ENCODE peak calls at places on chromosomes 12 and 14, in eight cellular contexts. I, S, W, K, E, N, R and X are unnamed samples.

GRCh38 chr12:115846516-115846915 is 431.0 kb downstream of the MED13L start:
- DNase-seq in I (no peak), S (no peak), W (no peak), K (no peak), E (no peak), N (no peak), R (no peak), X (no peak)

GRCh38 chr12:113569841-113570240 is 98.2 kb upstream of the LHX5 start:
- DNase-seq in I (no peak), S (no peak), W (no peak), K (no peak), E (no peak), N (no peak), R (no peak), X (no peak)

GRCh38 chr14:97057238-97057637 is 260.1 kb downstream of the VRK1 start:
- DNase-seq in I (no peak), S (no peak), W (no peak), K (no peak), E (no peak), N (no peak), R (no peak), X (no peak)

GRCh38 chr14:65879218-65880009 is 466.9 kb downstream of the FUT8 start:
- DNase-seq in I (no peak), S (no peak), W (no peak), K (no peak), E (no peak), N (no peak), R (no peak), X (no peak)

GRCh38 chr12:94875525-94875924 is 128.0 kb downstream of the NDUFA12 start:
- DNase-seq in I (no peak), S (no peak), W (no peak), K (peak; percentile 44), E (peak; percentile 14), N (no peak), R (no peak), X (peak; percentile 63)

GRCh38 chr14:23435540-23436326 is at the start of gene MYH7:
- DNase-seq in I (no peak), S (no peak), W (no peak), K (no peak), E (no peak), N (no peak), R (peak; percentile 7), X (no peak)

GRCh38 chr12:7092229-7092985 is at the start of gene C1R:
- DNase-seq in I (peak; percentile 68), S (peak; percentile 80), W (peak; percentile 88), K (peak; percentile 77), E (peak; percentile 61), N (peak; percentile 77), R (peak; percentile 69), X (peak; percentile 84)

GRCh38 chr12:108832730-108833354 is 24.5 kb downstream of the SSH1 start:
- DNase-seq in I (no peak), S (no peak), W (no peak), K (no peak), E (no peak), N (no peak), R (peak; percentile 50), X (no peak)

GRCh38 chr12:50635356-50635755 is 128.5 kb upstream of the ATF1 start:
- DNase-seq in I (no peak), S (no peak), W (no peak), K (no peak), E (no peak), N (no peak), R (no peak), X (no peak)

GRCh38 chr12:109053382-109054123 is 1.2 kb downstream of the USP30 start:
- DNase-seq in I (no peak), S (peak; percentile 34), W (no peak), K (no peak), E (no peak), N (no peak), R (no peak), X (no peak)

GRCh38 chr14:61839452-61839851 is 77.2 kb downstream of the SNAPC1 start:
- DNase-seq in I (no peak), S (no peak), W (no peak), K (no peak), E (no peak), N (no peak), R (no peak), X (no peak)

GRCh38 chr12:106744600-106744999 is 29.9 kb upstream of the RIC8B start:
- DNase-seq in I (no peak), S (no peak), W (no peak), K (no peak), E (no peak), N (no peak), R (no peak), X (no peak)

GRCh38 chr12:106743270-106743988 is 31.1 kb upstream of the RIC8B start:
- DNase-seq in I (peak; percentile 26), S (no peak), W (no peak), K (no peak), E (no peak), N (no peak), R (no peak), X (no peak)

GRCh38 chr12:106745181-106745745 is 29.2 kb upstream of the RIC8B start:
- DNase-seq in I (no peak), S (no peak), W (no peak), K (no peak), E (no peak), N (no peak), R (no peak), X (no peak)

GRCh38 chr12:106750524-106750923 is 24.0 kb upstream of the RIC8B start:
- DNase-seq in I (no peak), S (no peak), W (no peak), K (no peak), E (no peak), N (no peak), R (no peak), X (no peak)

DNA sequence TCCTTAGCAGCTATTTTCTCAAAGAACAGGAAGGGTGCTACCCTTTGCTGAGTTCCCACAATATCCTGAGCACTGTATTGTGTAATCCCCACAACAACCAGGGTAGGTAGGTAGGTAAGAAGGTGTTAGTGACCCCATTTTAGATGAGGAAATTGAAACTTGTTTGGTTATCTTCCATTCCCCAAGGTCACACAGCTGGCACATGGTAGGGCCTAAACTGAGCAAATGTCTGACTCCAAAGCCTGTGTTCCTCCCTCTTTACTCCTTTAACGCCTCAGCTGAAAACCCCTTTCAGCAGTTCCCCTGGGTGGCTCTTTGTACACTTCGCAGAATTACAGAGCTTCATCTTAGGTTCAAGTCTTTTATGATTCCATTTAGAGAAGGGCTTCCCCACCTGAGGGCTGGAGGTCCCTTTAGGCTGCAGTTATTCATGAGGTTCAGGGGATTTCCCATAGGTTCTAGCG is 26.5 kb upstream of the RIC8B start:
- DNase-seq in I (no peak), S (no peak), W (no peak), K (no peak), E (no peak), N (no peak), R (no peak), X (no peak)
- H3K4me3 ChIP-seq in I (no peak overlapping the region), S (no peak overlapping the region), W (no peak overlapping the region), K (no peak overlapping the region), E (no peak overlapping the region), N (no peak overlapping the region), R (no peak overlapping the region), X (no peak overlapping the region)

DNA sequence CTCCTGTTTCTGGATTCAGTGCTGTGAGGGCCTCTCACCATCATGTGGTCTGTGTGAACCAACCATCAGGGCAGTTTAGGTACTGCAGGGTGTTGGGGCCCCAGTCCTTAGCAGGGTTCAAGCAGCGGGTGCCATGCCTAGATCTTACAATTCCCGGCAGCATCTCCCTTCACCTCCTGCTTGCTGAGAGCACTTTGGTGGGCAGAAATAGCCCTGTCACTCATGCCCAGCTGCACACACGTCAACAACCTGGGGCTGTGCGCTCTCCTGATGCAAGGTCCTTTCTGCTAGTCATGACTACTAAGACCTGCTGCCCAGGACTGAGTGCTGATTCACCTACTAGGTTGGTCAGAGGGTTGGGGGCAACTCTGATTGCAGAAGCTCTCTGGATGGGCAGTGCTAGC is 72.1 kb downstream of the NINJ2 start:
- DNase-seq in I (no peak), S (no peak), W (no peak), K (peak; percentile 63), E (peak; percentile 67), N (no peak), R (no peak), X (peak; percentile 28)
- H3K4me1 ChIP-seq in I (no peaks in the 10 kb centered on the region), S (no peaks in the 10 kb centered on the region), W (peaks cover 23% of the 10 kb centered on the region), K (no peaks in the 10 kb centered on the region), E (peaks cover 13% of the 10 kb centered on the region), N (peaks cover 24% of the 10 kb centered on the region), R (no peaks in the 10 kb centered on the region), X (no peaks in the 10 kb centered on the region)

GRCh38 chr14:88695873-88696272 is 96.9 kb downstream of the EML5 start:
- DNase-seq in I (no peak), S (no peak), W (no peak), K (no peak), E (no peak), N (no peak), R (no peak), X (no peak)

DNA sequence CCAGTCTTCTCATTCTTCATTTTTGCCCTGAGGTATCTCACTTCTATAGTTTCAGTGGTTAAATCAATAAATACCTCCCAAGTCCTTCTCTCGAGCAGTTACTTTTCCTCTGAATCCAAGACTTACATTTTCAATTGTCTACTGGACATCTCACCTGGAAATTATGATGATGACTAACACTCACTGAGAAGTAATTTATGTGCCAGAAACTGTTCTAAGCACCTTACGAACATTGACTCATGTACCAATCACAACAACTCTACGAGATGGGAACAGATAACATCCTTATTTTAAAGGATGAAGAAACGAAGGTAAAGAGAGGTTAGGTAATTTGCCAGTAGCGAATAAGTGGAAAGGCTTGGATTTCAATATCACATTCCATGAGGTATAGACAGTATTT is 94.1 kb downstream of the EML5 start:
- DNase-seq in I (no peak), S (no peak), W (no peak), K (no peak), E (no peak), N (no peak), R (no peak), X (no peak)
- H3K4me3 ChIP-seq in I (no peak overlapping the region), S (no peak overlapping the region), W (no peak overlapping the region), K (no peak overlapping the region), E (no peak overlapping the region), N (no peak overlapping the region), R (no peak overlapping the region), X (no peak overlapping the region)

GRCh38 chr12:44837114-44837800 is 38.9 kb downstream of the NELL2 start:
- DNase-seq in I (no peak), S (no peak), W (no peak), K (no peak), E (no peak), N (no peak), R (no peak), X (no peak)

GRCh38 chr12:44839785-44840184 is 36.3 kb downstream of the NELL2 start:
- DNase-seq in I (no peak), S (no peak), W (no peak), K (no peak), E (no peak), N (no peak), R (no peak), X (no peak)

GRCh38 chr12:44847403-44847802 is 28.7 kb downstream of the NELL2 start:
- DNase-seq in I (no peak), S (no peak), W (no peak), K (no peak), E (no peak), N (no peak), R (no peak), X (no peak)

GRCh38 chr12:44846826-44847225 is 29.3 kb downstream of the NELL2 start:
- DNase-seq in I (no peak), S (no peak), W (no peak), K (no peak), E (no peak), N (no peak), R (no peak), X (no peak)

GRCh38 chr12:44842669-44843068 is 33.4 kb downstream of the NELL2 start:
- DNase-seq in I (no peak), S (no peak), W (no peak), K (no peak), E (no peak), N (no peak), R (no peak), X (no peak)
- H3K4me1 ChIP-seq in I (no peaks in the 10 kb centered on the region), S (no peaks in the 10 kb centered on the region), W (no peaks in the 10 kb centered on the region), K (no peaks in the 10 kb centered on the region), E (no peaks in the 10 kb centered on the region), N (no peaks in the 10 kb centered on the region), R (no peaks in the 10 kb centered on the region), X (no peaks in the 10 kb centered on the region)